ENCODE peak calls at places on chromosomes 3 and 15, in ten cellular contexts. Z, T, S, C, Y, K, X, J, E and W are unnamed samples.

GRCh38 chr15:69576948-69577351 is 124.3 kb downstream of the RPLP1 start:
- DNase-seq in Z (no peak), T (no peak), S (peak), C (no peak), Y (no peak), K (no peak), X (no peak), J (no peak), E (no peak), W (no peak)

GRCh38 chr3:188472331-188472730 is 318.4 kb downstream of the LPP start:
- DNase-seq in Z (no peak), T (no peak), S (no peak), C (no peak), Y (no peak), K (peak), X (no peak), J (no peak), E (no peak), W (no peak)

GRCh38 chr3:193030276-193030675 is 112.6 kb upstream of the MB21D2 start:
- DNase-seq in Z (no peak), T (no peak), S (no peak), C (no peak), Y (no peak), K (peak), X (peak), J (no peak), E (no peak), W (peak)

GRCh38 chr15:57703387-57703786 is 3.1 kb upstream of the POLR2M start:
- DNase-seq in Z (no peak), T (no peak), S (no peak), C (no peak), Y (no peak), K (no peak), X (no peak), J (no peak), E (no peak), W (peak)

GRCh38 chr15:87623832-87624231 is 632.7 kb downstream of the NTRK3 start:
- DNase-seq in Z (no peak), T (peak), S (peak), C (no peak), Y (no peak), K (no peak), X (no peak), J (no peak), E (no peak), W (no peak)

GRCh38 chr15:41492597-41493204 is 973 bp upstream of the ITPKA start:
- DNase-seq in Z (no peak), T (no peak), S (no peak), C (no peak), Y (no peak), K (no peak), X (no peak), J (no peak), E (no peak), W (no peak)

GRCh38 chr15:95024388-95024787 is 793.0 kb downstream of the MCTP2 start:
- DNase-seq in Z (no peak), T (peak), S (no peak), C (no peak), Y (no peak), K (peak), X (peak), J (peak), E (no peak), W (peak)

GRCh38 chr3:41716391-41716910 is 245.5 kb downstream of the ULK4 start:
- DNase-seq in Z (no peak), T (no peak), S (no peak), C (peak), Y (no peak), K (peak), X (no peak), J (no peak), E (no peak), W (peak)

GRCh38 chr3:101009386-101009785 is 16.2 kb upstream of the ABI3BP start:
- DNase-seq in Z (no peak), T (no peak), S (no peak), C (no peak), Y (no peak), K (peak), X (peak), J (no peak), E (no peak), W (no peak)

GRCh38 chr3:184345678-184346144 is 8.3 kb downstream of the FAM131A start:
- DNase-seq in Z (no peak), T (peak), S (peak), C (peak), Y (no peak), K (peak), X (peak), J (no peak), E (peak), W (no peak)

GRCh38 chr3:132622148-132622547 is 25.1 kb downstream of the ACKR4 start:
- DNase-seq in Z (no peak), T (no peak), S (no peak), C (no peak), Y (no peak), K (no peak), X (no peak), J (peak), E (no peak), W (no peak)

GRCh38 chr3:86743233-86743632 is 247.7 kb downstream of the VGLL3 start:
- DNase-seq in Z (no peak), T (no peak), S (no peak), C (no peak), Y (no peak), K (no peak), X (no peak), J (no peak), E (no peak), W (no peak)

GRCh38 chr3:9255976-9256375 is 6.5 kb upstream of the SRGAP3 start:
- DNase-seq in Z (no peak), T (no peak), S (no peak), C (no peak), Y (no peak), K (no peak), X (no peak), J (no peak), E (no peak), W (no peak)

GRCh38 chr15:38474155-38474757 is 20.3 kb downstream of the FAM98B start:
- DNase-seq in Z (peak), T (peak), S (peak), C (peak), Y (no peak), K (peak), X (peak), J (no peak), E (no peak), W (peak)

GRCh38 chr3:186281172-186281571 is 80.9 kb downstream of the DGKG start:
- DNase-seq in Z (no peak), T (no peak), S (no peak), C (no peak), Y (no peak), K (peak), X (peak), J (no peak), E (no peak), W (peak)

GRCh38 chr3:183662099-183662498 is 26.7 kb downstream of the KLHL24 start:
- DNase-seq in Z (no peak), T (no peak), S (no peak), C (no peak), Y (no peak), K (peak), X (no peak), J (no peak), E (no peak), W (no peak)

GRCh38 chr3:24678021-24678420 is 183.4 kb upstream of the THRB start:
- DNase-seq in Z (no peak), T (no peak), S (no peak), C (no peak), Y (no peak), K (no peak), X (no peak), J (no peak), E (no peak), W (no peak)

GRCh38 chr3:144104679-144105078 is 133.1 kb downstream of the DIPK2A start:
- DNase-seq in Z (no peak), T (no peak), S (no peak), C (no peak), Y (no peak), K (no peak), X (no peak), J (no peak), E (peak), W (no peak)

GRCh38 chr3:105793040-105793439 is 75.8 kb downstream of the CBLB start:
- DNase-seq in Z (no peak), T (peak), S (no peak), C (no peak), Y (no peak), K (peak), X (peak), J (no peak), E (no peak), W (no peak)

GRCh38 chr3:161148832-161149475 is 43.8 kb upstream of the B3GALNT1 start:
- DNase-seq in Z (no peak), T (no peak), S (no peak), C (no peak), Y (no peak), K (peak), X (no peak), J (no peak), E (no peak), W (peak)

GRCh38 chr15:91471410-91471993 is 371.4 kb downstream of the SV2B start:
- DNase-seq in Z (no peak), T (no peak), S (no peak), C (no peak), Y (no peak), K (peak), X (no peak), J (no peak), E (no peak), W (peak)

GRCh38 chr3:152353578-152353977 is 84.8 kb downstream of the MBNL1 start:
- DNase-seq in Z (no peak), T (no peak), S (no peak), C (no peak), Y (no peak), K (no peak), X (no peak), J (no peak), E (no peak), W (no peak)

GRCh38 chr3:172135185-172135584 is 95.8 kb downstream of the FNDC3B start:
- DNase-seq in Z (no peak), T (peak), S (no peak), C (no peak), Y (no peak), K (no peak), X (no peak), J (no peak), E (no peak), W (no peak)

GRCh38 chr3:102307442-102307841 is 127.4 kb upstream of the ZPLD1 start:
- DNase-seq in Z (no peak), T (peak), S (no peak), C (no peak), Y (no peak), K (no peak), X (no peak), J (no peak), E (no peak), W (no peak)

GRCh38 chr3:42612928-42613327 is 12.4 kb downstream of the NKTR start:
- DNase-seq in Z (no peak), T (no peak), S (no peak), C (no peak), Y (no peak), K (no peak), X (no peak), J (no peak), E (no peak), W (no peak)

GRCh38 chr15:35999211-35999610 is 453.2 kb upstream of the DPH6 start:
- DNase-seq in Z (no peak), T (no peak), S (no peak), C (no peak), Y (no peak), K (no peak), X (no peak), J (no peak), E (no peak), W (no peak)

GRCh38 chr15:75720787-75721461 is 8.3 kb upstream of the CSPG4 start:
- DNase-seq in Z (no peak), T (peak), S (peak), C (peak), Y (no peak), K (peak), X (no peak), J (no peak), E (peak), W (no peak)

GRCh38 chr3:5013021-5013906 is 34.0 kb downstream of the BHLHE40 start:
- DNase-seq in Z (no peak), T (peak), S (no peak), C (peak), Y (peak), K (peak), X (peak), J (no peak), E (no peak), W (no peak)

GRCh38 chr15:87365221-87365620 is 891.3 kb downstream of the NTRK3 start:
- DNase-seq in Z (no peak), T (peak), S (no peak), C (no peak), Y (no peak), K (peak), X (peak), J (no peak), E (no peak), W (peak)

GRCh38 chr3:149316427-149316826 is 17.0 kb downstream of the TM4SF18 start:
- DNase-seq in Z (no peak), T (no peak), S (no peak), C (no peak), Y (no peak), K (no peak), X (no peak), J (no peak), E (no peak), W (no peak)

GRCh38 chr3:149313542-149313941 is 19.9 kb downstream of the TM4SF18 start:
- DNase-seq in Z (no peak), T (no peak), S (no peak), C (no peak), Y (no peak), K (no peak), X (no peak), J (no peak), E (no peak), W (no peak)

GRCh38 chr3:149315694-149316093 is 17.7 kb downstream of the TM4SF18 start:
- DNase-seq in Z (no peak), T (no peak), S (no peak), C (no peak), Y (no peak), K (no peak), X (no peak), J (no peak), E (no peak), W (no peak)

GRCh38 chr3:149317072-149317471 is 16.4 kb downstream of the TM4SF18 start:
- DNase-seq in Z (no peak), T (no peak), S (no peak), C (no peak), Y (no peak), K (no peak), X (no peak), J (no peak), E (no peak), W (no peak)

GRCh38 chr3:149314807-149315578 is 18.4 kb downstream of the TM4SF18 start:
- DNase-seq in Z (no peak), T (no peak), S (no peak), C (no peak), Y (no peak), K (peak), X (peak), J (no peak), E (no peak), W (peak)
- H3K4me3 ChIP-seq in Z (no peak), T (no peak), S (no peak), C (no peak), Y (no peak), K (no peak), X (no peak), J (no peak), E (no peak), W (no peak)

GRCh38 chr3:125052671-125053303 is 3.0 kb downstream of the HEG1 start:
- DNase-seq in Z (no peak), T (peak), S (no peak), C (no peak), Y (peak), K (peak), X (peak), J (no peak), E (no peak), W (peak)
- H3K4me3 ChIP-seq in Z (peak), T (no peak), S (no peak), C (no peak), Y (peak), K (peak), X (peak), J (peak), E (no peak), W (peak)

GRCh38 chr3:8113649-8114048 is 388.0 kb upstream of the LMCD1 start:
- DNase-seq in Z (no peak), T (peak), S (no peak), C (no peak), Y (no peak), K (no peak), X (no peak), J (no peak), E (no peak), W (no peak)
- H3K4me3 ChIP-seq in Z (no peak), T (no peak), S (no peak), C (no peak), Y (no peak), K (no peak), X (no peak), J (no peak), E (no peak), W (no peak)

GRCh38 chr3:56467108-56467507 is 1.2 kb downstream of the ERC2 start:
- DNase-seq in Z (peak), T (peak), S (peak), C (peak), Y (no peak), K (peak), X (peak), J (no peak), E (no peak), W (peak)
- H3K4me3 ChIP-seq in Z (no peak), T (peak), S (peak), C (peak), Y (no peak), K (no peak), X (peak), J (peak), E (no peak), W (peak)

GRCh38 chr3:120682095-120682681 is at the start of gene HGD:
- DNase-seq in Z (no peak), T (no peak), S (peak), C (peak), Y (no peak), K (no peak), X (no peak), J (no peak), E (no peak), W (no peak)
- H3K4me3 ChIP-seq in Z (no peak), T (no peak), S (no peak), C (peak), Y (no peak), K (no peak), X (no peak), J (no peak), E (peak), W (no peak)

DNA sequence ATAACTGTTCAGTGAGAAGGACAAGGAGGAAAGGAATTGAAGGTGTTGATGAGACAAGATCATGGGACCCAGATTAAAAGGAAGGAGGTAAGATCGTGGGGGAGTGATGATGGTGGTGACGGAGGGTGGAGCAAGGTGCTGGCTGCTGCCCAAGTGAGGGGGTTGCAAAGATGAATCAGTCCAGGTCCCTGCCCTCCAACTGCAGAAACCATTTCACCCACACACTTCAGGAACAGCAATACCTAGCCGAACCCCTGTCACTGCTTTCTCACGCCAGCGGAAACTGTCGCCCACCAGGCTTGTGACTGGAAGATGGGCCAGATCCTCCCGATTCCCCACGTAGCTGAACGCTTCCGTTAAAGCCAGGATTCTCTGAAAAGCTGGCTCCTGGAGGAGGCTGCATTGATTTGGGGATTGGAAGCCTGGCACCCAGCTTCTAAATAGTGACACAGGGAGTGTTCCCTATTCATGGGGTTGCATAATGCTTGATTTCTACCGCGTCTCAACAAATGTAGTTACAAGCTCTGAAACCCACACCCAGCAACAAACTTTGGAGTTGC is 3.2 kb upstream of the LSG1 start:
- DNase-seq in Z (no peak), T (no peak), S (no peak), C (no peak), Y (no peak), K (peak), X (no peak), J (no peak), E (no peak), W (no peak)
- H3K4me3 ChIP-seq in Z (no peak), T (no peak), S (no peak), C (no peak), Y (no peak), K (no peak), X (no peak), J (no peak), E (no peak), W (no peak)